ENCODE peak calls at places on chromosomes 16 and 17, in four cellular contexts. One of them, this sample, is unnamed.

GRCh38 chr16:21088143-21088542 is 62.5 kb downstream of the DNAH3 start:
- DNase-seq in neural crest cell: no peak
- DNase-seq in Calu3: no peak
- DNase-seq in uterus: no peak
- DNase-seq in this sample: no peak

GRCh38 chr16:75398333-75398732 is 35.0 kb downstream of the CFDP1 start:
- DNase-seq in neural crest cell: no peak
- DNase-seq in Calu3: no peak
- DNase-seq in uterus: no peak
- DNase-seq in this sample: no peak

GRCh38 chr16:51287231-51287630 is 136.2 kb upstream of the SALL1 start:
- DNase-seq in neural crest cell: no peak
- DNase-seq in Calu3: no peak
- DNase-seq in uterus: no peak
- DNase-seq in this sample: no peak

GRCh38 chr16:66921758-66922450 is 3.2 kb upstream of the CDH16 start:
- DNase-seq in neural crest cell: no peak
- DNase-seq in Calu3: no peak
- DNase-seq in uterus: no peak
- DNase-seq in this sample: no peak

GRCh38 chr16:78556421-78556820 is 457.0 kb downstream of the WWOX start:
- DNase-seq in neural crest cell: no peak
- DNase-seq in Calu3: no peak
- DNase-seq in uterus: no peak
- DNase-seq in this sample: no peak

GRCh38 chr17:8067806-8068205 is 19.7 kb downstream of the ALOX12B start:
- DNase-seq in neural crest cell: no peak
- DNase-seq in Calu3: no peak
- DNase-seq in uterus: no peak
- DNase-seq in this sample: no peak

GRCh38 chr16:68658258-68658973 is 13.3 kb downstream of the CDH3 start:
- DNase-seq in neural crest cell: no peak
- DNase-seq in Calu3: peak
- DNase-seq in uterus: peak
- DNase-seq in this sample: no peak

GRCh38 chr17:43814714-43815113 is 18.2 kb downstream of the MPP3 start:
- DNase-seq in neural crest cell: no peak
- DNase-seq in Calu3: no peak
- DNase-seq in uterus: no peak
- DNase-seq in this sample: no peak

GRCh38 chr17:68401288-68401687 is 56.0 kb downstream of the WIPI1 start:
- DNase-seq in neural crest cell: no peak
- DNase-seq in Calu3: no peak
- DNase-seq in uterus: no peak
- DNase-seq in this sample: no peak

GRCh38 chr17:2002767-2003329 is 22.3 kb downstream of the RTN4RL1 start:
- DNase-seq in neural crest cell: no peak
- DNase-seq in Calu3: peak
- DNase-seq in uterus: no peak
- DNase-seq in this sample: peak

GRCh38 chr17:78556812-78557211 is 20.4 kb downstream of the DNAH17 start:
- DNase-seq in neural crest cell: no peak
- DNase-seq in Calu3: no peak
- DNase-seq in uterus: no peak
- DNase-seq in this sample: no peak

GRCh38 chr17:2468270-2468669 is 43.4 kb downstream of the METTL16 start:
- DNase-seq in neural crest cell: no peak
- DNase-seq in Calu3: no peak
- DNase-seq in uterus: no peak
- DNase-seq in this sample: no peak

GRCh38 chr16:50547340-50547865 is 793 bp upstream of the NKD1 start:
- DNase-seq in neural crest cell: peak
- DNase-seq in Calu3: peak
- DNase-seq in uterus: peak
- DNase-seq in this sample: no peak

GRCh38 chr17:68456529-68457167 is 648 bp downstream of the WIPI1 start:
- DNase-seq in neural crest cell: peak
- DNase-seq in Calu3: peak
- DNase-seq in uterus: peak
- DNase-seq in this sample: peak

GRCh38 chr17:67260051-67260987 is 15.3 kb upstream of the HELZ start:
- DNase-seq in neural crest cell: no peak
- DNase-seq in Calu3: peak
- DNase-seq in uterus: peak
- DNase-seq in this sample: peak
- TF ChIP-seq CTCF in neural crest cell: no peak
- TF ChIP-seq CTCF in Calu3: no peak
- TF ChIP-seq CTCF in uterus: no peak
- TF ChIP-seq CTCF in this sample: no peak

GRCh38 chr17:50620237-50620636 is 14.4 kb upstream of the ABCC3 start:
- DNase-seq in neural crest cell: no peak
- DNase-seq in Calu3: no peak
- DNase-seq in uterus: no peak
- DNase-seq in this sample: no peak

GRCh38 chr17:50621562-50621961 is 13.1 kb upstream of the ABCC3 start:
- DNase-seq in neural crest cell: no peak
- DNase-seq in Calu3: no peak
- DNase-seq in uterus: no peak
- DNase-seq in this sample: no peak

GRCh38 chr17:50618941-50619340 is 15.7 kb upstream of the ABCC3 start:
- DNase-seq in neural crest cell: no peak
- DNase-seq in Calu3: no peak
- DNase-seq in uterus: no peak
- DNase-seq in this sample: no peak

GRCh38 chr17:50619489-50619888 is 15.2 kb upstream of the ABCC3 start:
- DNase-seq in neural crest cell: no peak
- DNase-seq in Calu3: no peak
- DNase-seq in uterus: no peak
- DNase-seq in this sample: no peak

DNA sequence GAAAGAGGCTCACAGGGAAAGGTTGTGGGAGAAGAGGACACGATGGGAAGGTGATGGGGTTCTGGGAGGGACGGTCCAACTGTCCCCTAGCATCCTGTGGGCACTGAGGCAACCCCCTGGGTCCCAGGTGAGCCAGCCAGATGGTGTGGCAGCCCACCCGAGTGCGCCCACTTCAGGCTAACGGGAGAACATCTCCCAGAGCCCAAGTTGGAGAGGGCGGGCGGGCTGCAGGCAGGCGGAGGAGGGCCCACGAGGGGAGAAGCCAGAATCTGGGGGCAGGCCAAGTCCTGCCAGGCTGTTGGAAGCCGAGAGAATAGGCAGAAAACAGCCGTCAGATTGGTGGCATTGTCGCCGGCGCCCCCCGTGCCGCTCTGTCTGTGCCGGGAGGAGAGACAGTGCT is 13.8 kb upstream of the ABCC3 start:
- DNase-seq in neural crest cell: no peak
- DNase-seq in Calu3: no peak
- DNase-seq in uterus: no peak
- DNase-seq in this sample: no peak
- TF ChIP-seq CTCF in neural crest cell: peak
- TF ChIP-seq CTCF in Calu3: peak
- TF ChIP-seq CTCF in uterus: no peak
- TF ChIP-seq CTCF in this sample: no peak

GRCh38 chr17:623121-623520 is 91.5 kb downstream of the VPS53 start:
- DNase-seq in neural crest cell: no peak
- DNase-seq in Calu3: no peak
- DNase-seq in uterus: no peak
- DNase-seq in this sample: no peak
- TF ChIP-seq CTCF in neural crest cell: no peak
- TF ChIP-seq CTCF in Calu3: no peak
- TF ChIP-seq CTCF in uterus: no peak
- TF ChIP-seq CTCF in this sample: no peak

GRCh38 chr16:83393196-83393981 is 414.4 kb upstream of the HSBP1 start:
- DNase-seq in neural crest cell: no peak
- DNase-seq in Calu3: no peak
- DNase-seq in uterus: no peak
- DNase-seq in this sample: no peak
- TF ChIP-seq CTCF in neural crest cell: peak
- TF ChIP-seq CTCF in Calu3: no peak
- TF ChIP-seq CTCF in uterus: no peak
- TF ChIP-seq CTCF in this sample: no peak

DNA sequence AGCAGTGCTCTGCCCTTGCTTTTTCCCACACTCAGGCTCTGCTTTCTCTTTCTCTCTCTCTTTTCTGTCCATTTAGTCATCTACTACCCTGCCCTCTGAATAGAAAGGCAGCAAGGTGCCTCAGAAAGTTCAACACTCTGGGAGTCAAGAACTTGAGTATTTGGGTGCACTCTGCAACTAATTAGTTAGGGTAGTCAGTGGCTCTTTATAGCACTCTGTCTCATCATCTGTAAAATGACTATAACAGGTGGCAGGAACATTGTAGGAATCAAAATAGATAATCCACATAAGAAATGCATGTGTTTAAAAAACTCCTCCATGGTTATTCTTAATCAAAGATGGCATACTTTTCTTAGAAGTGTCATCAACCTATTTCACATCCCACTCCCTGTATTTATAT is 7.2 kb downstream of the OR2C1 start:
- DNase-seq in neural crest cell: no peak
- DNase-seq in Calu3: no peak
- DNase-seq in uterus: no peak
- DNase-seq in this sample: no peak
- TF ChIP-seq CTCF in neural crest cell: no peak
- TF ChIP-seq CTCF in Calu3: no peak
- TF ChIP-seq CTCF in uterus: no peak
- TF ChIP-seq CTCF in this sample: no peak

This sample was measured in gastrocnemius medialis.